ENCODE peak calls at places on chromosomes 6 and 20, in five cellular contexts. One of them, this sample, is unnamed.

GRCh38 chr20:1808101-1808500 is 87.1 kb upstream of the SIRPA start:
- DNase-seq in GM12878: no peak
- DNase-seq in HepG2: no peak
- DNase-seq in H1: no peak
- DNase-seq in K562: no peak
- DNase-seq in this sample: no peak

GRCh38 chr20:13119583-13119982 is 101.5 kb upstream of the ISM1 start:
- DNase-seq in GM12878: no peak
- DNase-seq in HepG2: peak; percentile 84
- DNase-seq in H1: no peak
- DNase-seq in K562: peak; percentile 13
- DNase-seq in this sample: peak; percentile 51

GRCh38 chr20:14415492-14415891 is 78.1 kb upstream of the FLRT3 start:
- DNase-seq in GM12878: no peak
- DNase-seq in HepG2: no peak
- DNase-seq in H1: no peak
- DNase-seq in K562: no peak
- DNase-seq in this sample: no peak

GRCh38 chr6:164344801-164345291 is 930.3 kb downstream of the QKI start:
- DNase-seq in GM12878: no peak
- DNase-seq in HepG2: no peak
- DNase-seq in H1: no peak
- DNase-seq in K562: no peak
- DNase-seq in this sample: no peak

GRCh38 chr6:136927313-136927712 is 5.2 kb downstream of the SLC35D3 start:
- DNase-seq in GM12878: no peak
- DNase-seq in HepG2: peak; percentile 10
- DNase-seq in H1: peak; percentile 57
- DNase-seq in K562: peak; percentile 65
- DNase-seq in this sample: peak; percentile 7

GRCh38 chr6:106114492-106114891 is 28.4 kb downstream of the PRDM1 start:
- DNase-seq in GM12878: peak; percentile 62
- DNase-seq in HepG2: no peak
- DNase-seq in H1: no peak
- DNase-seq in K562: no peak
- DNase-seq in this sample: no peak

GRCh38 chr6:155141002-155141401 is 122.8 kb upstream of the CLDN20 start:
- DNase-seq in GM12878: no peak
- DNase-seq in HepG2: no peak
- DNase-seq in H1: no peak
- DNase-seq in K562: no peak
- DNase-seq in this sample: no peak

GRCh38 chr6:30483677-30484279 is 5.5 kb upstream of the HLA-E start:
- DNase-seq in GM12878: peak; percentile 37
- DNase-seq in HepG2: peak; percentile 66
- DNase-seq in H1: no peak
- DNase-seq in K562: peak; percentile 62
- DNase-seq in this sample: peak; percentile 54

GRCh38 chr6:14079971-14080370 is 37.6 kb upstream of the CD83 start:
- DNase-seq in GM12878: no peak
- DNase-seq in HepG2: no peak
- DNase-seq in H1: no peak
- DNase-seq in K562: no peak
- DNase-seq in this sample: no peak

GRCh38 chr6:167720456-167721285 is 106.0 kb upstream of the AFDN start:
- DNase-seq in GM12878: no peak
- DNase-seq in HepG2: no peak
- DNase-seq in H1: no peak
- DNase-seq in K562: no peak
- DNase-seq in this sample: no peak

GRCh38 chr20:46394872-46395470 is 11.4 kb downstream of the ELMO2 start:
- DNase-seq in GM12878: no peak
- DNase-seq in HepG2: no peak
- DNase-seq in H1: no peak
- DNase-seq in K562: no peak
- DNase-seq in this sample: no peak

GRCh38 chr6:118146584-118146983 is 239.5 kb downstream of the SLC35F1 start:
- DNase-seq in GM12878: no peak
- DNase-seq in HepG2: no peak
- DNase-seq in H1: no peak
- DNase-seq in K562: no peak
- DNase-seq in this sample: no peak

GRCh38 chr6:100488231-100488630 is 23.5 kb upstream of the SIM1 start:
- DNase-seq in GM12878: no peak
- DNase-seq in HepG2: no peak
- DNase-seq in H1: no peak
- DNase-seq in K562: no peak
- DNase-seq in this sample: no peak

GRCh38 chr20:35055445-35056276 is 36.9 kb downstream of the TRPC4AP start:
- DNase-seq in GM12878: no peak
- DNase-seq in HepG2: no peak
- DNase-seq in H1: no peak
- DNase-seq in K562: no peak
- DNase-seq in this sample: no peak

GRCh38 chr6:7723041-7723447 is 2.9 kb upstream of the BMP6 start:
- DNase-seq in GM12878: no peak
- DNase-seq in HepG2: peak; percentile 79
- DNase-seq in H1: peak; percentile 89
- DNase-seq in K562: peak; percentile 69
- DNase-seq in this sample: peak; percentile 85

GRCh38 chr20:3818155-3819151 is 1.9 kb upstream of the AP5S1 start:
- DNase-seq in GM12878: no peak
- DNase-seq in HepG2: peak; percentile 95
- DNase-seq in H1: peak; percentile 75
- DNase-seq in K562: peak; percentile 68
- DNase-seq in this sample: peak; percentile 71
- TF ChIP-seq SP1 in GM12878: no peak
- TF ChIP-seq SP1 in HepG2: no peak
- TF ChIP-seq SP1 in H1: no peak
- TF ChIP-seq SP1 in K562: no peak
- TF ChIP-seq SP1 in this sample: no peak

GRCh38 chr20:49978685-49979029 is 4.1 kb upstream of the SNAI1 start:
- DNase-seq in GM12878: no peak
- DNase-seq in HepG2: no peak
- DNase-seq in H1: no peak
- DNase-seq in K562: no peak
- DNase-seq in this sample: no peak
- H3K4me3 ChIP-seq in GM12878: no peak overlapping the region
- H3K4me3 ChIP-seq in HepG2: no peak overlapping the region
- H3K4me3 ChIP-seq in H1: no peak overlapping the region
- H3K4me3 ChIP-seq in K562: no peak overlapping the region
- H3K4me3 ChIP-seq in this sample: no peak overlapping the region

DNA sequence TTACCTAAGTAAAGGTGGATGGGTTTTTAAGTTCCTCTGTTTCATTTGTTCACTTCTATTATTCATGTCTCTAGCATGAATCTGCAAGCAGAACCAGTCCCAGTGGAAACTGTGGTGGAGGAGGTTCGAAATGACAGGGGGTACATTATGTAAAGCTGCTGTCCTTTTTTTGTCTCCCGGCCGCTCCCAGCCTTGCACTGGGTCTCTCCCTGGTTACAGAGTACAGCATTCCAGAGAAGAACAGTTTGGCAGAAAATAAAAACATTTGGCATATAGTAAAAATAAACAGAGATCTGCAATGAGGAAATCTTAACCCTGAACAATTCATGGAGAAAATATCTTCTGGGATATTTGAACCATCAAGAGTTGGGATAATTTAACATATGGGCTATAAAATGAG is 34.6 kb upstream of the TAGAP start:
- DNase-seq in GM12878: no peak
- DNase-seq in HepG2: no peak
- DNase-seq in H1: no peak
- DNase-seq in K562: no peak
- DNase-seq in this sample: no peak
- TF ChIP-seq SP1 in GM12878: no peak
- TF ChIP-seq SP1 in HepG2: no peak
- TF ChIP-seq SP1 in H1: no peak
- TF ChIP-seq SP1 in K562: no peak
- TF ChIP-seq SP1 in this sample: no peak

DNA sequence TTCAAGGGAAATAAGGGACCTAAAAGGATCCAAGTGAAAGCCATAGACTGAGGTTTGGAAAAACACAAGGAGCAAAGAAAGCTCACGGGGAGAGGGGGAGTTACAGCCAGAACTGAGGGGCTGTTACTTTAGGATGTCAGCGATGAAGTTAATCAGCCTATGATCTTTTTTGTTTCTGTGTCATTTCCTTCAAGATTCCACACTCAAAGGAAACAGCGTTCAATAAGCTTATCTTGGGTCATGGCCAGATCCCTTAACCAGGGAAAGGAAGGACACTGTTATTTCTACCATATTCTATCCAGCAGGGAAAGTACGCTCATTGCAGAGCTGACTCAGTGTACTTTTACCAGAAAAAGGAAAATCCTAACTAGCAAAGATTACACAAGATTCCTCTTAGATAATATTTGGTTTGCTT is 132.8 kb downstream of the PFDN4 start:
- DNase-seq in GM12878: no peak
- DNase-seq in HepG2: no peak
- DNase-seq in H1: no peak
- DNase-seq in K562: no peak
- DNase-seq in this sample: no peak
- H3K4me3 ChIP-seq in GM12878: no peak overlapping the region
- H3K4me3 ChIP-seq in HepG2: no peak overlapping the region
- H3K4me3 ChIP-seq in H1: no peak overlapping the region
- H3K4me3 ChIP-seq in K562: no peak overlapping the region
- H3K4me3 ChIP-seq in this sample: no peak overlapping the region

DNA sequence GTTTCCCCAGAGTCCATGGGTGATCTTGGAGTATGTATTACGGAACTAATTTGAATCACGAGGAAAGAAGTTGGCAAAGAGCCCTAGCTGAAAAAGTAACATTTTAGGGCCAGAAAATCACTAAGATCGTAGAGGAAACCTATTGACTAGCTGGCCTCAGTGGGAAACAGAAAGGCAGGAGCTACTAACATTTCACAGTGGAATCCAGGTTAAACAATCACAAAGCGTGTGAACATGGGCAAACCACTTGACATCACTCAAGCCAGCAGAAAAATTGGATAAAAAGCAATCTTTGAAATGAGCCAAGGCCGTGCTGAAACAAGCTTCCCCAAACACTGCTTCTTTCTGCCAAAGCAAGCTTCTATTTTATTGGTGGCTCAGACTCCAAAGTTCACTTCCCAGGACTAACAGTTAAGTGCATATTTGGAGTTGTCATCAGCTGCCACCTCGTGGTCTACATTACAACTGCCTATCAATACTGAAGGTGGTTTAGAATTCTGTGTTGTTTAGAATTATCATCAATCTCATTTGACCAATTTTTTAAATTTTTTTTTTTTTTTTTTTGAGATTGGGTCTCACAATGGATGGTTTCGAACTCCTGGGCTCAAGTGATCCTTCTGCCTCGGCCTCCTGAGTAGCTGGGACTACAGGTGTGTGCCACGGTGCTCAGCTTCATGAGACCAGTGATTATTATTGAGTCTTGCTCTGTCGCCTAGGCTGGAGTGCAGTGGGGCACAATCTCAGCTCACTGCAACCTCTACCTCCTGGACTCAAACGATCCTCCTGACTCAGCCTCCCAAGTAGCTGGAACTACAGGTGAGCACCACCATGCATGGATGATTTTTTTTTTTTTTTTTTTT is 10.6 kb downstream of the RPS10 start:
- DNase-seq in GM12878: no peak
- DNase-seq in HepG2: peak; percentile 99
- DNase-seq in H1: no peak
- DNase-seq in K562: peak; percentile 68
- DNase-seq in this sample: peak; percentile 38
- TF ChIP-seq SP1 in GM12878: no peak
- TF ChIP-seq SP1 in HepG2: no peak
- TF ChIP-seq SP1 in H1: no peak
- TF ChIP-seq SP1 in K562: no peak
- TF ChIP-seq SP1 in this sample: no peak